ENCODE peak calls at places on chromosomes 13 and 19, in five cellular contexts. P, N, M, J and I are unnamed samples. For H3K4me1, the result is how much of the 10 kb centered on the place peaks cover.

GRCh38 chr13:110109910-110110309 is 197.0 kb downstream of the COL4A1 start:
- ATAC-seq in P (peak), M (no peak), N (no peak), J (no peak), I (peak)

GRCh38 chr13:50915562-50915961 is 6.0 kb downstream of the RNASEH2B start:
- ATAC-seq in P (no peak), N (no peak), M (no peak), J (peak), I (no peak)

GRCh38 chr13:76894401-76895110 is 8.4 kb upstream of the KCTD12 start:
- ATAC-seq in P (no peak), M (no peak), N (no peak), J (no peak), I (no peak)

GRCh38 chr13:40969169-40969901 is 49.8 kb downstream of the ELF1 start:
- ATAC-seq in M (no peak), N (no peak), P (peak), J (no peak), I (no peak)

GRCh38 chr13:75715598-75716523 is 79.7 kb downstream of the LMO7 start:
- ATAC-seq in J (no peak), N (no peak), P (no peak), M (no peak), I (no peak)

GRCh38 chr13:110326263-110326904 is 19.3 kb downstream of the COL4A2 start:
- ATAC-seq in J (no peak), N (no peak), M (no peak), P (no peak), I (no peak)

GRCh38 chr19:18160441-18160791 is 7.5 kb downstream of the PIK3R2 start:
- ATAC-seq in J (peak), M (peak), P (no peak), N (peak), I (no peak)

GRCh38 chr13:29924482-29924884 is 74.1 kb upstream of the UBL3 start:
- ATAC-seq in M (peak), J (no peak), P (no peak), N (peak), I (no peak)

GRCh38 chr13:48233097-48233885 is at the start of gene ITM2B:
- ATAC-seq in J (peak), M (peak), N (peak), P (peak), I (peak)

GRCh38 chr19:2026770-2027169 is 11.3 kb upstream of the BTBD2 start:
- ATAC-seq in P (no peak), M (peak), J (no peak), N (peak), I (no peak)

DNA sequence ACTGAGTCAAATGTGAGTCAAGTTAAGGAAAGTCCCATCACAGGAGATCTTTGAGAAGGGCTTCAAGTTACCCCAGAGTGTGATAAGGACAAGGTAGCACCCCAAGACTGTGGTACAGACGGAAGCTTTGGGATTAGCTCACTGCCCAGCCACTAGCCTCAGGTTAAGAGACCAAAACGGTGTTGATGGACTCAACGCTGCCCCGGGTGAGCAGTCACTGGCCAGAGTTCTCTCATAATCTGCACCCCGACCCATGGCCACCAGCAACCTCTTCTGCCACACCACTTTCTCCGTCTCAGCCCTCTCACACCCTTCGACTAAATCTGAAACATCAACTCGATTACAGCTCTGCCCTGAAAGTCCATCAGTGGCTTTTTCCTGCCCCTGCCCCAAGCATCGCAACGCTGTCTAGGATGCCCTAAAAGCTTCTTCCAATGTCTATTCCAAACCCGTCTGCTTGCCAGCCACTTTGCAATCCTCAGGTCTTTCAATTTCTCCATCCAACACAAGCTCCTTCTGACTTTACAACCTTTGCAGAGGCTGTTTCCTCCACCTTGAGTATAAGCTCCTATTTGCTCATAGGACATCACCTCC is 5.6 kb downstream of the HNRNPL start:
- ATAC-seq in M (no peak), N (no peak), J (no peak), P (no peak), I (no peak)
- H3K4me1 ChIP-seq in M (half or more), N (half or more), J (under half), P (under half), I (half or more)

DNA sequence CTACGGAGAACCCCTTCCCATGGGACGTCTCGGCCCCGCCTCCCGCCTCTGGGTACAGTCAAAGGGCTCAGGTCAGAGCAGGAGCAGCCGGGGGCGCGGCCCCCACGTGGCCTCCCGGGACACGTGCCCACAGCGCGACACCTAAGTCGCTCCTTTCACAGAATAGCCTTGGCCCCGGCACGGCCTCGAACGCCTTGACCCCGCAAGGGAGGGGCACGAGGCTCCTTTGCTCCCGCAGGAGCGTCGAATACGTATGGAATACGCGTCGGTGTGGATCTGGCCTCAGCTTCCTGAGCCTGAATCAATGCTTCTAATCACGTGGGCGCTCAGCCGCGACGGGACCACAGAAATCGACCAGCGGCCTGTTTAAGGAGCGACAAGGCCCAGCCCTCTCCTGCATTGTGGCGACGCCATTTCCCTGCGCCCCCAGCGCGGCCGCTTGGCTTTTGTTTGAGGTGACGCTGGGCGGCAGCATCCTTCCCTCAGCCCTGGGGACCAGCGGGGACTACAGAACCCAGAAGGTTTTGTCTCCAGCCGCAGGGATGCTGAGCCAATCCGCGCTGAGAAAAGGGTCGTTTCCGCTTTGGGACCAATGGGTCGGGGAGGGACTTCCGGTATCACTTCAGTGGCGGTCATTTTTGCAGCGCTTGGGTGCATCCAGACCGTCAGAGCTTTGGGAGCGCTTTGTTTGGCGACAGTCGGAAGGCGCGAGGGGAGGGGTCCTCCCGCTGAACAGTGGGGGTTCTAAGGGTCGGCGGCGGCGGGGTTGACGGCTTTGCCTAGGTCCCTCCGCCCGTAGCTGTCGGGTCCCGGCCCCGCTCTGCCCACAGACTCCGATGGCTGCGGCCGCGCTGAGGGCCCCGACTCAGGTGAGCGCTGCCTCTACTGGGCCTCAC is at the start of gene ZIK1:
- ATAC-seq in P (peak), M (peak), J (peak), N (no peak), I (peak)
- TF ChIP-seq EP300 in P (no peak), M (no peak), J (no peak), N (no peak), I (no peak)

DNA sequence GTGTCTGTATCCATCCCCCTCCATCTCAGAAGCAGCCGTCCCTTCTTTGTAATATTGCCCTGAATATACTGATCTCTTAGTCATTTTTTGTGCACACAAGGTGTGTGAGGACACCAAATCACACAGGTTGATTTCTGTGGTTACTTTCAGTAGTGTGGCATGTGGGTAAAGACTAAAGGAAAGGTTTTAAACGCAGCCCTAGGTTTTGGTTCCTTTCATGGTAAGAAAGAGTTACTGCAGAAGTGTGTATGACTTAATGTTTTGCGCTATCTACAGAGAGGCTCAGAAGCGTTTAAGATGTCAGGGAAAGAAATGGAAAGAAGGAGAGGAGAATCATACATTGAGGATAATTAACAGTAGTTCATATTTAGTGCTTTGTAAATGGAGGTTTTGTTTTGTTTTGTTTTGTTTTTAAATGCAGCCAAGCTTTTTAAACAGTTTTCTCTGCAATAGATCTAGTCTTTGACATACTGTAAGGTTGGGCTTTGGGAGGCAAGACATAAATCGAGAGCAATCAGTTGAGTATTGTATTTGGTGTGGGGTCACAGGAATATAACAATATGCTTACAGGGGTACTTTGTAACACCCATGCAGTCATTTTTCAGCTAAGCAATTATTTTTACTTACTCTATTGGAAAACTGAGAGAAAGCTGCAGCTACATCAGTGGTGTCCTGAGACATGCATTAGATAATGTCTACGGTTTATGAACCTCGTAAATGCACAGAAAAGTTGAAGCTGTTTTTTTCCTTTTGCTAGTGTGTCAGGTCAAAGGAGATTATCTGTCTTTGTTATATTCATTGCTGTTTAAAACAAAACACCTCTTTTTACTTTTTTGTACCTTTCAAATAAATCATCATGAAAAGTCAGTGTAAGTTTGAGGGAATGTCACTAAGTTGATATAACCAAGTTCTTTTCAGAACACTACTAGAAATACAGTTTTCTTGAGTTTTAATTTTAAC is 1.9 kb downstream of the NBEA start:
- ATAC-seq in N (no peak), M (no peak), P (no peak), J (no peak), I (no peak)
- H3K27ac ChIP-seq in N (no peak), M (no peak), P (no peak), J (no peak), I (no peak)

DNA sequence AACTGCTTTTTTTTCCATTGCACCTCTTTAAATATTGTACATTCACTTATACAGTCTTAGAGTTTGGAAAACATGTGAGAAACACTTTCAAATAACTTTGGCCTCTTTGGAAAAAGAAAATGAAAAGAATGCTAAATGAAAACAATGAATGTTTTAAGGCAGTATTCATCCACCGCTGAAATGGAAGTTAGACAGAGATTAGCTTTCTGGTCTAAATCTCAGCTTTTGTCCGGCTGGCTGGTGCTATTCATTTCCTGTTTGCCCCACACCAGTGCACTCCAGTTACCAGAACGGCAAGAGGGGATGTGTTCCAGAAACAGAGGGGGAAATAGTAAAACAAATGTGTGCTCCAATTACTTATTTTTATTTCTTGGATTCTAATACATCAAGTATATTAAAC is 1201.3 kb downstream of the EFNB2 start:
- ATAC-seq in N (no peak), P (no peak), J (no peak), M (no peak), I (no peak)
- H3K4me1 ChIP-seq in N (under half), P (under half), J (under half), M (under half), I (under half)

DNA sequence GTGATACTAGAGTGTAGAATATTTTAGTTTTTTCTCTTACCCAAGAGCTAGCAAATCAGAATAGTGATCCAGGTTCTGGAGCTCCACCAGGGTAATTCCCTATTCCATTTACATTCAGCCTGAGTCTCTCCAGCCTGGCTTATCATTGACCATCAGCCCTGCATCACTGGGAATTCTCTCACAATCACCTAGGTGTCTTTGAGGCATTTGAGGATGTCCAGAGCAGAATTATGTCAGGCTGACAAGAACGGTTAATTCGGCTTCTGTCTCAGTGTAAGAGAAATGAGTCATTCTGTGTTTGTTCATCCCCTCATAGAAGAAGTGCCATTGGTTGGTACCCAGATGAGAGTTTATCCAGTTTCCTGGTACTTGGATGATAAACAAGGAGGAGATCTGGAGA is 180.5 kb downstream of the ZNF737 start:
- ATAC-seq in P (no peak), M (no peak), J (no peak), N (no peak), I (no peak)
- TF ChIP-seq EP300 in P (no peak), M (no peak), J (no peak), N (no peak), I (no peak)

GRCh38 chr19:678791-679388 is 2.7 kb downstream of the FSTL3 start:
- ATAC-seq in N (no peak), J (no peak), M (no peak), P (no peak), I (no peak)
- H3K27ac ChIP-seq in N (peak), J (no peak), M (no peak), P (peak), I (peak)

GRCh38 chr19:15328312-15328711 is 4.0 kb downstream of the BRD4 start:
- ATAC-seq in N (no peak), J (no peak), P (no peak), M (no peak), I (no peak)
- H3K4me1 ChIP-seq in N (half or more), J (half or more), P (half or more), M (half or more), I (half or more)